ENCODE peak calls at places on chromosomes 11 and 22, in four cellular contexts. J is PC-3, B is cardiac muscle cell, V is mammary epithelial cell. O is an unnamed sample.

GRCh38 chr22:20268350-20269012 is 363 bp upstream of the RTN4R start:
- DNase-seq in B (peak; percentile 50), J (peak; percentile 59), V (peak; percentile 41), O (peak; percentile 75)

GRCh38 chr11:75105462-75105925 is 8.8 kb upstream of the OR2AT4 start:
- DNase-seq in J (no peak), B (no peak), V (no peak), O (no peak)

GRCh38 chr11:61592176-61592575 is 11.3 kb upstream of the SYT7 start:
- DNase-seq in V (no peak), J (no peak), B (no peak), O (no peak)

GRCh38 chr22:40361100-40361499 is 9.3 kb upstream of the SGSM3 start:
- DNase-seq in B (no peak), V (no peak), J (no peak), O (no peak)

GRCh38 chr11:282171-282570 is 4.0 kb downstream of the NLRP6 start:
- DNase-seq in J (no peak), V (no peak), B (no peak), O (no peak)

GRCh38 chr22:30224161-30224857 is 22.2 kb downstream of the LIF start:
- DNase-seq in B (no peak), V (peak; percentile 93), J (peak; percentile 79), O (no peak)

GRCh38 chr11:59807047-59807446 is 3.5 kb downstream of the MRPL16 start:
- DNase-seq in V (no peak), B (no peak), J (no peak), O (no peak)

GRCh38 chr11:67664696-67665536 is 9.5 kb downstream of the ALDH3B2 start:
- DNase-seq in B (no peak), V (no peak), J (no peak), O (no peak)

GRCh38 chr11:10758959-10759358 is 7.9 kb downstream of the CTR9 start:
- DNase-seq in V (no peak), B (no peak), J (peak; percentile 25), O (no peak)

GRCh38 chr11:123305601-123306000 is 110.6 kb upstream of the CLMP start:
- DNase-seq in V (no peak), J (no peak), B (no peak), O (no peak)

GRCh38 chr22:36366291-36366708 is 21.5 kb downstream of the MYH9 start:
- DNase-seq in V (no peak), B (no peak), J (no peak), O (no peak)

GRCh38 chr11:44300881-44301855 is 8.8 kb downstream of the ALX4 start:
- DNase-seq in J (no peak), V (no peak), B (peak; percentile 83), O (no peak)

GRCh38 chr11:23359297-23359696 is 499.0 kb upstream of the CCDC179 start:
- DNase-seq in B (peak; percentile 61), V (peak; percentile 92), J (peak; percentile 78), O (peak; percentile 41)

GRCh38 chr11:113730887-113731726 is 25.0 kb upstream of the TMPRSS5 start:
- DNase-seq in V (peak; percentile 55), B (peak; percentile 78), J (peak; percentile 83), O (peak; percentile 25)

GRCh38 chr11:14905104-14906033 is 13.3 kb upstream of the CYP2R1 start:
- DNase-seq in B (peak; percentile 63), V (no peak), J (no peak), O (peak; percentile 74)

GRCh38 chr11:63405114-63405513 is 35.5 kb downstream of the SLC22A9 start:
- DNase-seq in J (no peak), B (no peak), V (no peak), O (no peak)

GRCh38 chr22:46147061-46147460 is 3.3 kb upstream of the PPARA start:
- DNase-seq in J (no peak), V (no peak), B (no peak), O (no peak)

GRCh38 chr11:28858076-28858475 is 749.9 kb downstream of the METTL15 start:
- DNase-seq in V (no peak), J (no peak), B (no peak), O (no peak)

GRCh38 chr11:86800076-86800955 is at the start of gene PRSS23:
- DNase-seq in B (peak; percentile 72), J (peak; percentile 78), V (peak; percentile 57), O (peak; percentile 74)

GRCh38 chr22:37501610-37502341 is 15.6 kb upstream of the MFNG start:
- DNase-seq in J (peak; percentile 90), V (peak; percentile 88), B (peak; percentile 92), O (peak; percentile 94)

DNA sequence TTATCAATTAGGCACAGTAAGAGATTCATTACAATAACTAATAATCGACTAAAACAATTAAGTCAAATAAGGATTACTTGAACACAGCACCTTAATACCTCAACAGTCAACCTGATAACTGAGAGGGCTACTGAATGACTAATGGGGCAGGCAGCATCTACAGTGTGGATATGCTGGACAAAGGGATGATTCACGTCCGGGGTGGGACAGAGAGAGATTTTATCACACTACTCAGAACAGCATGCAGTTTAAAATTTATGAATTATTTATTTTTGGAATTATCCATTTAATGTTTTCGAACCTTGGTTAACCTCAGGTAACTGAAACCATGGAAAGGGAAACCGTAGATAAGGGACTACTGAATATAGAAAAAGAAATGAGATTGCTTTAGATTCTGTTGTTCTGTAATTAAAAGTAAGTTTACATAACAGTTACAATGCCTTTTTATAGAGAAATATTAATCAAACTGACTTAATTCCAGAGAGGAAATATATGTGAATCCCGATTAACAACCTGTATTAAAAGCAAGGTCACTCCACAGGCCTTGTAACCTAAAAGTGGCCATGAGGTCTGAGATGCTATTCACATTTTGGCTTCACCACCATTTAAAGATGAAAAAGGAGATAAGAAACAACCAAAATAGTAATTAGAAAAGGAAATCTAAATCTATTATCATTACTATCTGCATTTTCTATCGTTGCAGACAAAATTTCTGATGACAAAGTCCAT is 119.0 kb upstream of the TP53AIP1 start:
- DNase-seq in J (peak; percentile 95), V (peak; percentile 88), B (peak; percentile 54), O (no peak)
- H3K9me3 ChIP-seq in J (no peaks in the 10 kb centered on the region), V (no peaks in the 10 kb centered on the region), B (no peaks in the 10 kb centered on the region), O (no peaks in the 10 kb centered on the region)

GRCh38 chr11:18775492-18776292 is 15.9 kb downstream of the PTPN5 start:
- DNase-seq in V (peak; percentile 31), B (peak; percentile 60), J (peak; percentile 79), O (peak; percentile 84)
- TF ChIP-seq CTCF in V (peak; percentile 95), B (peak; percentile 80), J (peak; percentile 92), O (peak; percentile 69)

GRCh38 chr11:57375490-57375889 is 5.5 kb downstream of the PRG3 start:
- DNase-seq in V (no peak), B (no peak), J (no peak), O (no peak)

GRCh38 chr11:57368106-57368826 is 12.7 kb downstream of the PRG3 start:
- DNase-seq in J (peak; percentile 23), V (no peak), B (no peak), O (peak; percentile 57)

GRCh38 chr11:57364851-57365660 is 15.9 kb downstream of the PRG3 start:
- DNase-seq in B (no peak), J (no peak), V (no peak), O (no peak)

GRCh38 chr11:57373146-57373545 is 7.8 kb downstream of the PRG3 start:
- DNase-seq in V (no peak), B (peak; percentile 33), J (no peak), O (no peak)

GRCh38 chr11:57370251-57370650 is 10.7 kb downstream of the PRG3 start:
- DNase-seq in B (no peak), V (peak; percentile 78), J (peak; percentile 61), O (no peak)
- H3K4me3 ChIP-seq in B (no peak overlapping the region), V (no peak overlapping the region), J (no peak overlapping the region), O (no peak overlapping the region)

GRCh38 chr11:91952056-91952455 is 272.6 kb upstream of the FAT3 start:
- DNase-seq in V (no peak), J (no peak), B (no peak), O (no peak)
- H3K9me3 ChIP-seq in V (no peaks in the 10 kb centered on the region), J (peaks cover 3% of the 10 kb centered on the region), B (no peaks in the 10 kb centered on the region), O (no peaks in the 10 kb centered on the region)

O was measured in pancreas.